ENCODE peak calls at places on chromosomes 16 and 17, in seven cellular contexts. I is Panc1, S is kidney, R is brain microvascular endothelial cell, Q is A549, D is prostate gland, E is left ventricle myocardium inferior. P is an unnamed sample.

GRCh38 chr17:7060165-7060890 is 16.4 kb upstream of the SLC16A11 start:
- DNase-seq in I (peak), S (no peak), R (peak), Q (peak), D (no peak), E (no peak), P (no peak)

GRCh38 chr16:83781-84615 is 6.0 kb downstream of the MPG start:
- DNase-seq in I (no peak), S (no peak), R (no peak), Q (no peak), D (no peak), E (no peak), P (no peak)

GRCh38 chr17:40329981-40330794 is 21.2 kb downstream of the RARA start:
- DNase-seq in I (no peak), S (no peak), R (no peak), Q (no peak), D (peak), E (peak), P (peak)

GRCh38 chr17:14080847-14081251 is 11.5 kb downstream of the COX10 start:
- DNase-seq in I (no peak), S (no peak), R (no peak), Q (no peak), D (no peak), E (no peak), P (no peak)

GRCh38 chr17:44307387-44308186 is 814 bp upstream of the RUNDC3A start:
- DNase-seq in I (no peak), S (peak), R (no peak), Q (peak), D (peak), E (no peak), P (no peak)

GRCh38 chr16:65002265-65002664 is 119.6 kb downstream of the CDH11 start:
- DNase-seq in I (no peak), S (no peak), R (peak), Q (no peak), D (no peak), E (no peak), P (no peak)

GRCh38 chr17:1123397-1124237 is 56.2 kb downstream of the ABR start:
- DNase-seq in I (no peak), S (no peak), R (no peak), Q (no peak), D (no peak), E (no peak), P (no peak)

GRCh38 chr17:1498869-1499268 is 6.4 kb upstream of the MYO1C start:
- DNase-seq in I (no peak), S (no peak), R (peak), Q (no peak), D (no peak), E (no peak), P (no peak)

GRCh38 chr17:8602679-8603078 is 27.8 kb downstream of the MYH10 start:
- DNase-seq in I (no peak), S (no peak), R (no peak), Q (no peak), D (no peak), E (no peak), P (no peak)

GRCh38 chr17:49822829-49823228 is 25.0 kb downstream of the TAC4 start:
- DNase-seq in I (no peak), S (no peak), R (no peak), Q (no peak), D (no peak), E (peak), P (no peak)

DNA sequence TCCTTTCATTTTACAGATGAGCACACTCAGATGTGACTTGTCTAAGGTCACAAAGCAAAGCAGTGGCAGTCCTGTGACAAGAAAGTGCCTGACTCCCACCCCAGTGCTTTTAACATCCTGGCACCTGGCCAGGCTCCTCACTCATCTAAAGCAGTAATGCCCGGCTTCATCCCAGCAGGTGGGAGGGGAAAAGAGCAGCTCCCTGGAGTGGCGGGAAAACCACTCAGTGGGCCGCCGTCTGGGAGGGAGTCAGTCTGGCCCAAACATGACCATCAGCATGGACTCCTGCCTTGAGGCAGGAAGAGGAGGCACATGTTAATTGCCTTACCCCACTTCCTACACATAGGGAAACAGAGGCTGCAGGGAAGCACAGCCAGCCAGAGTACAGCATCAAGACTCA is 2.6 kb downstream of the PCGF2 start:
- DNase-seq in I (no peak), S (no peak), R (no peak), Q (no peak), D (no peak), E (no peak), P (no peak)
- H3K4me3 ChIP-seq in I (peak), S (peak), R (peak), Q (no peak), D (no peak), E (peak), P (no peak)

GRCh38 chr16:10966129-10966528 is 21.8 kb downstream of the CLEC16A start:
- DNase-seq in I (no peak), S (no peak), R (no peak), Q (no peak), D (no peak), E (no peak), P (no peak)

GRCh38 chr16:10964039-10964890 is 19.9 kb downstream of the CLEC16A start:
- DNase-seq in I (no peak), S (peak), R (peak), Q (peak), D (peak), E (peak), P (peak)

GRCh38 chr16:10964891-10965326 is 20.5 kb downstream of the CLEC16A start:
- DNase-seq in I (no peak), S (no peak), R (no peak), Q (no peak), D (no peak), E (no peak), P (no peak)

GRCh38 chr16:10967981-10968380 is 23.6 kb downstream of the CLEC16A start:
- DNase-seq in I (no peak), S (no peak), R (no peak), Q (no peak), D (no peak), E (no peak), P (no peak)

DNA sequence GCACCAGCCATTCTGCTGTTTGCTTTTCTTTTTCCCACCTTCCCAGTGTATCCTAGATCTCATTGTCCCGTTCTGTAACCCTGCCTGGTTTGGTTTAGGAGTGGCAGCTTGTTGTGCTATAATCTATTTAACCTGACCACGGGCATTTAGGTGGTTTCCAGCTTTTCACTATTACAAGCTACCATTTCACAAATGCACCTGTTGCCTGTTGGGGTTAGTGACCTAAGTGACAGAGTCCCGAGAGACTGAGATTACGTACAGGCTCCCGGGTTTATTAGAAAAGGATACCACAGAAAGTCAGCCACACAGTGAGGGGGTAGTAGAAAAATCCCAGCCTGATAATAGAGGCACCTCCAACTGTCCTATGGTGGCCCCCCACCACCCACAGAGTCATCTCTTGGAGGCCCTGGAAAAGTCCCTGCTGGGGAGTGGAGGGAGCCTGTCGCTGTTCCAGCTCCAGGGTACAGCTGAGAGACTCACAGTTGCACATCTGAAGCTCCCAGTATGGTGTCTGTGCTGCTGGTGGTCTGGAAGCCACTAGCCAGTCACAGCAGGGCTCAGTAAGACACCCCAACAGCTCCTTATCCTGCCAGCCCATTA is 21.2 kb downstream of the CLEC16A start:
- DNase-seq in I (no peak), S (no peak), R (no peak), Q (no peak), D (no peak), E (no peak), P (no peak)
- H3K4me3 ChIP-seq in I (no peak), S (no peak), R (no peak), Q (no peak), D (no peak), E (no peak), P (no peak)

DNA sequence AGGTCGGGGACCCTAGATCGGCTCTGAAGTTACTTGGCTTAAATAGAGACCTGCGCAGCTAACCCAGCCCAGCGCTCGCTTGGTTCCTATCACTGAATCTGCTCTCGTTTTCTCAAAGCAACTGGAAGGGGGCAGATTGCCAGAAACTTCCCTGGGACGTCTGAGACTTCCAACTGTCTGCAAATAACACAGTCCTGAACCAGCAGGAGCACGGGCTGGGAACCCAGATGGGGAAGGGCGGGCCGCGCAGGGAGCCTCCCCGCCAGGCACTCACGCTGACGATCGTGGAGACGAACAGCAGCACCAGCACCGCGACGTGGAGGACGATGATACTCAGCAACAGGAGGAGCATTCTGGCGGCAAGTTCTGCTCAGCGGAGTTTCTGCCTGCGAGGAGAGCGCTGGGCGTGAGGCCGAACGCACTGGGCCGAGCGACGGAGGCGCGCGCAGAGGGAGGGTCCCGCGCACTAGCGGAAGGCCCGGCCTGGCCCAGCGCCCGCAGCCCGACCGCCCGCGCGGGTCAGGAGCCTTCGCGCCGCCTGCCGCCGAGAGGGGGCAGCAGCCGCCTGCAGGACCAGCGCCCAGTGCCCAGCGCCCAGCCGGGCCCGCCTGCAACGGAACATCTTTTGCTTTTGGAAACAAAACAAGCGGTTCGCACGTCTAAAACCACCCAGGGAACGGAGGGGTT is 4.6 kb downstream of the PMP22 start:
- DNase-seq in I (no peak), S (peak), R (peak), Q (peak), D (peak), E (peak), P (no peak)
- H3K4me3 ChIP-seq in I (peak), S (peak), R (peak), Q (peak), D (peak), E (peak), P (no peak)

GRCh38 chr17:76083536-76083935 is 4.6 kb downstream of the ZACN start:
- DNase-seq in I (no peak), S (peak), R (no peak), Q (no peak), D (no peak), E (no peak), P (no peak)
- H3K4me3 ChIP-seq in I (no peak), S (no peak), R (no peak), Q (no peak), D (no peak), E (no peak), P (no peak)

GRCh38 chr17:63928172-63928666 is 3.9 kb downstream of the CD79B start:
- DNase-seq in I (no peak), S (peak), R (no peak), Q (no peak), D (no peak), E (peak), P (peak)
- H3K4me3 ChIP-seq in I (no peak), S (no peak), R (no peak), Q (no peak), D (no peak), E (no peak), P (peak)

GRCh38 chr16:67245674-67246080 is 1.6 kb downstream of the FHOD1 start:
- DNase-seq in I (no peak), S (no peak), R (no peak), Q (no peak), D (no peak), E (no peak), P (no peak)

GRCh38 chr16:67243481-67243880 is 3.8 kb downstream of the FHOD1 start:
- DNase-seq in I (no peak), S (peak), R (no peak), Q (no peak), D (no peak), E (no peak), P (no peak)

GRCh38 chr16:67246081-67246944 is 968 bp downstream of the FHOD1 start:
- DNase-seq in I (no peak), S (peak), R (peak), Q (peak), D (peak), E (peak), P (peak)

GRCh38 chr16:67244387-67245188 is 2.7 kb downstream of the FHOD1 start:
- DNase-seq in I (no peak), S (peak), R (peak), Q (peak), D (no peak), E (peak), P (peak)

GRCh38 chr16:67245189-67245585 is 2.1 kb downstream of the FHOD1 start:
- DNase-seq in I (no peak), S (peak), R (no peak), Q (no peak), D (no peak), E (no peak), P (no peak)
- H3K4me3 ChIP-seq in I (no peak), S (no peak), R (peak), Q (peak), D (no peak), E (peak), P (peak)

GRCh38 chr16:1280783-1281182 is 24.9 kb downstream of the TPSD1 start:
- DNase-seq in I (no peak), S (no peak), R (no peak), Q (no peak), D (no peak), E (no peak), P (no peak)
- H3K4me3 ChIP-seq in I (no peak), S (no peak), R (no peak), Q (no peak), D (no peak), E (no peak), P (no peak)